ENCODE peak calls at places on chromosomes 16 and 17, in four cellular contexts. W, H, T and I are unnamed samples. For H3K4me1, the result is how much of the 10 kb centered on the place peaks cover.

GRCh38 chr17:79988163-79988971 is 47.3 kb downstream of the TBC1D16 start:
- DNase-seq in W (peak), H (no peak), T (peak), I (no peak)

GRCh38 chr17:49515196-49515770 is 20.2 kb downstream of the NGFR start:
- DNase-seq in W (peak), H (peak), T (peak), I (peak)

GRCh38 chr17:63697341-63698286 is 2.3 kb downstream of the LIMD2 start:
- DNase-seq in W (peak), H (peak), T (peak), I (no peak)

GRCh38 chr16:48546774-48547173 is 63.2 kb downstream of the N4BP1 start:
- DNase-seq in W (peak), H (no peak), T (no peak), I (no peak)

GRCh38 chr16:72021043-72021442 is 12.5 kb downstream of the DHODH start:
- DNase-seq in W (no peak), H (peak), T (peak), I (no peak)

GRCh38 chr17:69809331-69809730 is 265.7 kb upstream of the KCNJ16 start:
- DNase-seq in W (no peak), H (no peak), T (no peak), I (no peak)

GRCh38 chr16:55976815-55977214 is 101.6 kb upstream of the CES5A start:
- DNase-seq in W (no peak), H (no peak), T (no peak), I (no peak)

GRCh38 chr16:61042736-61043135 is 993.5 kb downstream of the CDH8 start:
- DNase-seq in W (no peak), H (no peak), T (no peak), I (no peak)

GRCh38 chr16:66481081-66481942 is 54.2 kb downstream of the BEAN1 start:
- DNase-seq in W (no peak), H (no peak), T (peak), I (no peak)

GRCh38 chr17:68301438-68301959 is 10.2 kb downstream of the ARSG start:
- DNase-seq in W (no peak), H (no peak), T (no peak), I (no peak)

GRCh38 chr17:74873036-74873873 is 461 bp upstream of the FDXR start:
- DNase-seq in W (peak), H (peak), T (peak), I (peak)
- TF ChIP-seq POLR2A in W (peak), H (no peak), T (peak), I (peak)

GRCh38 chr16:85200471-85201278 is 88.4 kb upstream of the CIBAR2 start:
- DNase-seq in W (no peak), H (no peak), T (no peak), I (no peak)

GRCh38 chr16:85196976-85197375 is 84.7 kb upstream of the CIBAR2 start:
- DNase-seq in W (no peak), H (no peak), T (peak), I (no peak)

GRCh38 chr16:85199880-85200279 is 87.6 kb upstream of the CIBAR2 start:
- DNase-seq in W (no peak), H (no peak), T (no peak), I (no peak)

GRCh38 chr16:85197611-85198566 is 85.6 kb upstream of the CIBAR2 start:
- DNase-seq in W (no peak), H (no peak), T (no peak), I (no peak)

DNA sequence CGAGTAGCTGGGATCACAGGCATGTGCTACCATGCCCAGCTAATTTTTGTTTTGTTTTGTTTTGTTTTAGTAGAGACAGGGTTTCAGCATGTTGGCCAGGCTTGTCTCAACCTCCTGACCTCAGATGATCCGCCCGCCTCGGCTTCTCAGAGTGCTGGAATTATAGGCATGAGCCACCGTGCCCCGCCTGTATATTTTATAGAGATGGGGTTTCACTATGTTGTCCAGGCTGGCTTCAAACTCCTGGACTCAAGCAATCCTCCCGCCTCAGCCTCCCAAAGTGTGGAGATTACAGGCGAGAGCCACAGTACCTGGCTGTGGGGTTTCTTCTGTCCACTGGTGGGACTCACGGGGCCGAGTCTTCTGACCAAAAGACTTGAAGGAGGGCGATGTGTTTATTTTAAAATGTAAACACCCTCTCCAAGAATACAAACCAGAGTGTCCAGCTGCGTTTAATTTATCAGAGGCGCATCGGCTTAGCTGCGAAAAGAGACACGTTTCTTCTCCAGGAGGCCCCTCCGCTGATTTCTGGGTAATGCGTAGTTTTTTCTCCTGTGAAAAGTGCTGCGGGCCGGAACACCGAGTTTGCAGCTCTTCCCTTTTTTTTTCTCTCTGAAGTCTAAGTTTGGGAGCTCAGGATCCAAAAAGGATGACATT is 86.9 kb upstream of the CIBAR2 start:
- DNase-seq in W (no peak), H (no peak), T (no peak), I (no peak)
- H3K4me1 ChIP-seq in W (under half), H (under half), T (under half), I (under half)

GRCh38 chr17:36545465-36546417 is 1.0 kb downstream of the GGNBP2 start:
- DNase-seq in W (peak), H (peak), T (peak), I (peak)
- TF ChIP-seq POLR2AphosphoS5 in W (peak), H (peak), T (peak), I (peak)

GRCh38 chr16:11105038-11105903 is 150.7 kb downstream of the SOCS1 start:
- DNase-seq in W (peak), H (no peak), T (no peak), I (peak)
- TF ChIP-seq POLR2A in W (no peak), H (no peak), T (no peak), I (no peak)

GRCh38 chr17:7580631-7581554 is 1.5 kb downstream of the CD68 start:
- DNase-seq in W (no peak), H (peak), T (no peak), I (no peak)

GRCh38 chr17:7586673-7587419 is 3.0 kb downstream of the SOX15 start:
- DNase-seq in W (peak), H (peak), T (no peak), I (no peak)

GRCh38 chr17:7582401-7583252 is 1.0 kb upstream of the MPDU1 start:
- DNase-seq in W (peak), H (peak), T (peak), I (no peak)

GRCh38 chr17:7579839-7580630 is 597 bp downstream of the CD68 start:
- DNase-seq in W (no peak), H (peak), T (no peak), I (no peak)

DNA sequence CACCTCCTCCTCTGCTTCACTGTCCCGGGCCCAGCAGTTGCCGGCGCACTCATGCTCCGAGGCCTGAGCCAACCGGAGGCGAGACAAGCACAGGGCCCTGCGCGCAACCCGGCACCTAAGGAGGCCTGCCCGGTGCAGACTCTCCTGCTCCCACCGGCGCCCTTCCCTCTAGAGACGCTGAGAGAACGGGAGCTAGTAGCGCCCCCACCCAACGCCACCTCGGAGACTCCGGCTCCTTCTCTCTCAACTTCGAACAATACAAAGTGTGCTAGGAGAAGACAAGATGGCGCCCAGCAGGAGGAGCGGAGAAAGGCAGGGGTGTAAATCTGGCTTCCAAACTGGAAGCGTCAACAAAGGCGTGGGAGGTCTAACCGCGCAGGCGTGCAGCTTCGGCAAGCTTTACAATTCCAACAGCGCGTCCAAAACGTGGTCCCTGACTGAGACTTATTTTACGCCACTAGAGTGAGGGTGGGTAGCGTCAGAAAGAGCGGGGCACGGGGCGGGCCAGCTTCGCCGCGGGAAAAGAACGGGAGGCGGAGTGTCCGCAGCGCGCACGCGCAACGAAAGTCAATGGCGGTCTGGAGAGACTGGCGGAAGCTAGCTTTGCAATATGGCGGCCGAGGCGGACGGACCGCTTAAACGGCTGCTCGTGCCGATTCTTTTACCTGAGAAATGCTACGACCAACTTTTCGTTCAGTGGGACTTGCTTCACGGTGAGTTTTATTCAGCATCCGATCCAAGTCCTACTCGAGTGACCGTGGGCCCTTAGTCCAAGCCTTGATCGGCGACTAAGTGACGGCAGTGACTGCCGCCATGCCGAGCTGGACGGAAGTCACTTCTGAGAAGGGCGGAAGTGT is at the start of gene MPDU1:
- DNase-seq in W (peak), H (peak), T (peak), I (peak)
- H3K4me1 ChIP-seq in W (under half), H (under half), T (half or more), I (under half)

DNA sequence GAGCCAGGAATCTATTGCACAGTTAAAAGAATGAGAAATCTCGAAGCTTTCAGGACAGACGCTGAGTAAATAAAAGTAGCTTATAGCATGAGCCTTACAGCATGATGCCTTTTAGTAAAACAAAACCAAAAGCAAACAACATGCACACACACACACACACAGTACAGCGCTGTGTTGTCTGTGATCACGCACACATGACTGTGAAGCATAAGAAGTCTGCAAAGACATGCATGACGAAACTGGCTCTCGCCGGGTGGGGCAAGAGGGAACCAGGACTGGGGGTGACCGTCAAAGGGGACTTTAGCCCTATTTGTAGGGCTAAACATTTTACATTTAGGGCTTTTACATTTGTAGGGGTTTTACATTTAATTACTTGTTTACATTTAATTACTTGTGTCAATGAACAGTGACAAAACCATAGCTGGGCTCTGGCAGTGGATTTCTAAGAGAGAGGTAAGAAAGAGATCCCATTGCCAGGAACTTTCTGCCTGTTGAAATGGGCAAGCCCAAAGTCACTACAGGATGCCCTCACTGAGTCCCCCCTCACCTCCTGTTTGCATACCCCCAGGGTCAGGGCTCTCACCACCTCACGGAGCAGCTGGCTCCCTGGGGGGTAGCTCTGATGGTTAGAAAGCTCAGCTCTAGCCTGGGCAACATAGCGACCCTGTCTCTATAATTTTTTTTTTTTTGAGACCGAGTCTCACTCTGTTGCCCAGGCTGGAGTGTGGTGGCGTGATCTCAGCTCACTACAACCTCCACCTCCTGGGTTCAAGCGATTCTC is 2.0 kb upstream of the TNFRSF13B start:
- DNase-seq in W (no peak), H (peak), T (no peak), I (no peak)
- TF ChIP-seq POLR2AphosphoS5 in W (no peak), H (no peak), T (no peak), I (no peak)

GRCh38 chr17:27354051-27354490 is 60.2 kb downstream of the WSB1 start:
- DNase-seq in W (no peak), H (no peak), T (peak), I (no peak)

GRCh38 chr17:27352481-27353460 is 58.9 kb downstream of the WSB1 start:
- DNase-seq in W (no peak), H (no peak), T (no peak), I (no peak)

GRCh38 chr17:27354491-27355081 is 60.7 kb downstream of the WSB1 start:
- DNase-seq in W (no peak), H (no peak), T (no peak), I (no peak)

GRCh38 chr17:27351741-27352140 is 57.8 kb downstream of the WSB1 start:
- DNase-seq in W (no peak), H (no peak), T (no peak), I (no peak)

DNA sequence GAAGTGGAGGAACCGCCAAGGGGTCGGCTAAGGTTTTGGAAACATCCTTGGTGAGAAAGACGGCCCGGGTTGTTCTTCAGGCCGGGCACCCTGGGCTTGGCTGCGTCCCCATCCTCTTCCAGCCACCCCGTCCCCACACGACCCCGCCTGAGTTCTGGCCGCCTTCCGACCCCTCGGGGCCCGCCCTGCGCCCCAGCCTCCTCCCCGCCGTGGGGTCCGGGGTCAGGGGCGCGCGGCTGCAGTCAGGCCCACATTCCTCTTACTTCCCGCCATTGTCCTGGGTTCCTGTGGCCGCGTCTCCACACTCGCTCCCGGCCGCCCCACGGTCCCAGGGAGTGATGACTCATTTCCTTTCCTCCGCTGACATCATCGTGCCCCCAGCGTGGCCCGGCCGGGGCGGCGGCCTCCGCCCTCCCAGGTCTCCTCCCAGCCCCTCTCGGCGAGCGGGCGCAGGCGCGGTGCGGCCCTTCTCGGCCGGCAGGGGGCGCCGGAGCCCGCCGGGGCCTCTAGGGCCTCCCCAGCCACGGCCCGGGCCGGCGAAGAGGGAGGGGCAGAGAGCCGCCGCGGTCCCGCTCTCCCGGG is 59.6 kb downstream of the WSB1 start:
- DNase-seq in W (peak), H (peak), T (peak), I (peak)
- TF ChIP-seq POLR2A in W (peak), H (no peak), T (no peak), I (peak)

GRCh38 chr16:10741844-10742243 is 1.8 kb upstream of the NUBP1 start:
- DNase-seq in W (peak), H (no peak), T (no peak), I (no peak)
- H3K4me1 ChIP-seq in W (under half), H (under half), T (under half), I (under half)

GRCh38 chr16:69132424-69133252 is at the start of the genes CHTF8 and UTP4:
- DNase-seq in W (peak), H (no peak), T (peak), I (peak)
- TF ChIP-seq POLR2AphosphoS5 in W (peak), H (no peak), T (peak), I (peak)

GRCh38 chr16:82169861-82170845 is at the start of gene MPHOSPH6:
- DNase-seq in W (peak), H (peak), T (peak), I (peak)
- TF ChIP-seq POLR2A in W (peak), H (peak), T (no peak), I (peak)